ENCODE peak calls at places on chromosomes 12 and 14, in six cellular contexts. T, W, K, Q, N and M are unnamed samples.

GRCh38 chr12:53809005-53809404 is 57.2 kb upstream of the CISTR start:
- DNase-seq in T (no peak), W (no peak), K (no peak), Q (no peak), N (no peak), M (no peak)

GRCh38 chr14:56244138-56244789 is 126.1 kb downstream of the PELI2 start:
- DNase-seq in T (no peak), W (no peak), K (peak), Q (no peak), N (no peak), M (no peak)

GRCh38 chr12:47576256-47576655 is 129.6 kb downstream of the RPAP3 start:
- DNase-seq in T (no peak), W (peak), K (no peak), Q (no peak), N (no peak), M (no peak)

GRCh38 chr14:103880334-103880985 is 33.1 kb upstream of the PPP1R13B start:
- DNase-seq in T (no peak), W (no peak), K (peak), Q (peak), N (peak), M (no peak)

GRCh38 chr14:58899317-58899713 is 261.6 kb downstream of the DACT1 start:
- DNase-seq in T (no peak), W (no peak), K (peak), Q (no peak), N (no peak), M (no peak)

GRCh38 chr12:113822986-113823385 is 143.1 kb downstream of the RBM19 start:
- DNase-seq in T (no peak), W (peak), K (no peak), Q (no peak), N (no peak), M (no peak)

GRCh38 chr14:52272375-52272774 is 4.9 kb downstream of the PTGDR start:
- DNase-seq in T (no peak), W (no peak), K (no peak), Q (no peak), N (no peak), M (peak)

GRCh38 chr12:4277205-4277543 is 3.6 kb downstream of the CCND2 start:
- DNase-seq in T (no peak), W (no peak), K (no peak), Q (no peak), N (no peak), M (no peak)

GRCh38 chr12:120230326-120230973 is 29.5 kb upstream of the RPLP0 start:
- DNase-seq in T (no peak), W (peak), K (peak), Q (peak), N (no peak), M (no peak)

GRCh38 chr12:98416845-98417244 is 98.5 kb upstream of the TMPO start:
- DNase-seq in T (no peak), W (no peak), K (peak), Q (no peak), N (no peak), M (no peak)

GRCh38 chr14:36771256-36771655 is 109.6 kb downstream of the PAX9 start:
- DNase-seq in T (no peak), W (no peak), K (no peak), Q (no peak), N (no peak), M (no peak)

GRCh38 chr12:90854136-90854689 is 100.8 kb downstream of the CCER1 start:
- DNase-seq in T (no peak), W (no peak), K (peak), Q (no peak), N (no peak), M (no peak)

GRCh38 chr14:55446833-55447232 is 6.4 kb upstream of the TBPL2 start:
- DNase-seq in T (no peak), W (no peak), K (peak), Q (no peak), N (no peak), M (no peak)

GRCh38 chr12:2794261-2794735 is 472 bp upstream of the FKBP4 start:
- DNase-seq in T (no peak), W (no peak), K (peak), Q (peak), N (peak), M (no peak)

GRCh38 chr12:75623631-75624118 is 112.3 kb upstream of the KRR1 start:
- DNase-seq in T (no peak), W (no peak), K (peak), Q (no peak), N (no peak), M (no peak)
- TF ChIP-seq CTCF in T (no peak), W (no peak), K (peak), Q (no peak), N (no peak), M (no peak)

DNA sequence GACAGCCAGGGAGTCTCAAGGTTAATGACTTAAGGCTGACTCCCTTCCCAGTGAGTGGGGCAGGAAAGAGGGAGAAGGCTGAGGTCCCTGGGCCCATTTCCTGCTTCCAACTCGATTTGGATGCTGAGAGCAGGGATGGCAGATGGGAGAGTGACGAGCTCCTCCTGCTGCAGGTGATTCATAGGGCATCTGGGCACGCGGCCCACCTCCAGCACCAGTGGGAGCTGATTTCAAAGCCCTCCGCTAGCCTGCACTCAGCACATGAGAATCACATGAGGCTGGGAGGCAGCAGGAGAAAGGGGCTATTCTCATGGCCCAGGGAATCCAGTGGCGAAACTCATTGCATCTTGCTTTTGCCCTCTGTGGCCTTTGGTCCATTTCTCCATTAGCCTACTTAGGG is 90.8 kb downstream of the SSPN start:
- DNase-seq in T (no peak), W (no peak), K (peak), Q (no peak), N (no peak), M (no peak)
- TF ChIP-seq CTCF in T (no peak), W (no peak), K (no peak), Q (no peak), N (no peak), M (no peak)

GRCh38 chr12:123122649-123123048 is 28.2 kb downstream of the PITPNM2 start:
- DNase-seq in T (no peak), W (no peak), K (no peak), Q (no peak), N (no peak), M (no peak)

GRCh38 chr12:123129651-123130050 is 21.2 kb downstream of the PITPNM2 start:
- DNase-seq in T (no peak), W (no peak), K (no peak), Q (no peak), N (no peak), M (no peak)

GRCh38 chr12:123121670-123122069 is 29.2 kb downstream of the PITPNM2 start:
- DNase-seq in T (no peak), W (no peak), K (no peak), Q (no peak), N (no peak), M (no peak)

GRCh38 chr12:123131291-123131831 is 19.5 kb downstream of the PITPNM2 start:
- DNase-seq in T (no peak), W (no peak), K (no peak), Q (no peak), N (no peak), M (no peak)

DNA sequence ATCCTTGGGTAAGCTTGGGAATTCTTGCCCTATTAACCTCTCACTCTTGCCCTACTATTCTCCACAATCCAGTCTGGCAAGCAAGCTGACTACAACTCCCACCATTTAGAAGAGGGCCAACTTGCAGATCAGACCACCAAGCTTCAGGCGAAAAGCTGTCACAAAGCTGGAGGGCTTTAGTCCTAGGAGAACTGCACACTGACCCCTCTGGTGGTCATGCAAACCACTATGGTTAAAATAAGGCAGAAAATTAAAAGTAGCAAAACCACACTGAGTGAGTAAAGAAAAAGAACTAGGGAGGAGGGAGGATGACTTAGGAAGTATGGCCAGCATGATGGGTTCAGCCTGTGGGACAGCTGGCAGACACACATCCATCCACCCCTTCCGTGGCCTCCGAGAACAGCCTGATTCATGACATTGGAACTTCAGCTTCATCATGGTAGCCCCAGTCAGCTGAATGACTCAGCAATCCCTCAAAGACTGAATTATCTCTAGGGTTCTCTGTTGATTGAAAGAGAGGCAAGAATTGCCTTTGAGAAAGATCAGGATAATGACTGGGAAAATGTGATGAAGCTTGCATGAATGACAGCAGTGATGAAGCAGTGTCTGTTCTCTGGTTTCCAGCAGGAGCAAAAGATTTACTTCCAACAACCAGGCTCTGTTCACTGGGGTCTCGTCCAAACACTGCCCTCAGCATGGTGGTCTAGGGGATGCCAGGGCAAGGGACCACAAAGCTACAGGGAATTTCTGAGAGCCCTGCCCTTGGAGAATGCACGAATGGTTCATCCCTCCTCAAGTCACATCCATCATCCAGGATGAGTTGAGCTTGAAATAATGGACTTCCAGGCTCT is 24.4 kb downstream of the PITPNM2 start:
- DNase-seq in T (no peak), W (no peak), K (peak), Q (peak), N (no peak), M (no peak)
- TF ChIP-seq CTCF in T (peak), W (no peak), K (peak), Q (no peak), N (no peak), M (peak)

GRCh38 chr12:116492703-116493324 is 66.4 kb upstream of the MAP1LC3B2 start:
- DNase-seq in T (no peak), W (no peak), K (peak), Q (no peak), N (no peak), M (no peak)

GRCh38 chr12:116495260-116495659 is 63.9 kb upstream of the MAP1LC3B2 start:
- DNase-seq in T (no peak), W (no peak), K (peak), Q (no peak), N (no peak), M (no peak)

GRCh38 chr12:116498471-116498870 is 60.7 kb upstream of the MAP1LC3B2 start:
- DNase-seq in T (no peak), W (no peak), K (no peak), Q (no peak), N (no peak), M (no peak)

GRCh38 chr12:116502141-116502725 is 56.9 kb upstream of the MAP1LC3B2 start:
- DNase-seq in T (no peak), W (no peak), K (no peak), Q (no peak), N (no peak), M (no peak)

GRCh38 chr12:116497051-116497529 is 62.1 kb upstream of the MAP1LC3B2 start:
- DNase-seq in T (no peak), W (no peak), K (no peak), Q (peak), N (no peak), M (peak)
- TF ChIP-seq CTCF in T (no peak), W (no peak), K (no peak), Q (no peak), N (no peak), M (no peak)

GRCh38 chr12:93979189-93979588 is 169.2 kb upstream of the PLXNC1 start:
- DNase-seq in T (peak), W (no peak), K (peak), Q (no peak), N (no peak), M (no peak)
- TF ChIP-seq CTCF in T (peak), W (no peak), K (peak), Q (peak), N (peak), M (peak)

GRCh38 chr12:48712209-48712608 is 4.3 kb downstream of the CCNT1 start:
- DNase-seq in T (no peak), W (no peak), K (no peak), Q (no peak), N (no peak), M (no peak)

GRCh38 chr12:48717252-48717695 is 767 bp upstream of the CCNT1 start:
- DNase-seq in T (peak), W (no peak), K (no peak), Q (no peak), N (no peak), M (peak)

GRCh38 chr12:48716168-48716492 is 377 bp downstream of the CCNT1 start:
- DNase-seq in T (no peak), W (no peak), K (no peak), Q (no peak), N (no peak), M (no peak)

GRCh38 chr12:48716493-48717251 is at the start of gene CCNT1:
- DNase-seq in T (peak), W (peak), K (peak), Q (peak), N (peak), M (peak)
- TF ChIP-seq CTCF in T (peak), W (peak), K (no peak), Q (peak), N (no peak), M (no peak)

DNA sequence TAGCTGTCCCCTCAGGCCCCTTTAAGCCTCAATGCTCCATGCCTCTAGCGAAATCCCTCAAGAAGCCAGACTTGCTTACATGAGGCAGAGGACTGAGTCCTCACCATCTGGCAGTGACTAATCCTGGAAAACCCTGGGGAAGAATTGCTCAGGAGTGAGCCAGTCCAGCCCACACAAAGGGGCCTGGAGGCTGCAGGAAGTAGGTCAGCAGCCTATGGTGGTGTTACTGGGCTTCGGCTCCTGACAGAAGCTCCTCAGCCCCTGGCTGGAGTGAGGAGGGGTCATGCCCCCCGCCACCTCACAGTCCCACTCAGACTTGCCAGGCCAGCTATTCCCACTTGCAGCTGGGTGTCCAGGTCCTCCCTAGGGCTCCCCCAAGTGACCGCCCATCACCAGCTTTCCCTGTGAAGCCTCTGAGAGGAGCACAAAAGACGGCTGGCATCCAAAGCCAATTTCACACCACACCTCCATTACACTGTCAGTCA is 250.5 kb downstream of the DPF3 start:
- DNase-seq in T (no peak), W (peak), K (peak), Q (peak), N (no peak), M (no peak)
- TF ChIP-seq CTCF in T (no peak), W (no peak), K (no peak), Q (no peak), N (no peak), M (no peak)